ENCODE peak calls at places on chromosomes 2 and 18, in six cellular contexts. F is fibroblast of mammary gland, X is ascending aorta, A is neural progenitor cell, R is cardiac fibroblast, B is Peyer's patch. C is an unnamed sample.

GRCh38 chr2:37466533-37467230 is 122.3 kb downstream of the QPCT start:
- DNase-seq in A (no peak), X (no peak), F (peak; percentile 11), B (no peak), R (peak; percentile 25), C (no peak)

GRCh38 chr18:32018331-32019250 is at the start of gene RNF125:
- DNase-seq in F (peak; percentile 89), R (peak; percentile 72), X (peak; percentile 84), B (peak; percentile 90), A (peak; percentile 96), C (peak; percentile 73)

GRCh38 chr18:63725682-63726480 is 23.1 kb downstream of the SERPINB11 start:
- DNase-seq in F (no peak), R (no peak), X (no peak), B (no peak), A (peak; percentile 49), C (no peak)

GRCh38 chr2:237059155-237059875 is 26.4 kb upstream of the COPS8 start:
- DNase-seq in F (no peak), B (no peak), R (no peak), X (no peak), A (no peak), C (no peak)

GRCh38 chr2:174971868-174972781 is 33.1 kb downstream of the CHN1 start:
- DNase-seq in B (no peak), F (peak; percentile 60), R (peak; percentile 81), A (no peak), X (no peak), C (no peak)

GRCh38 chr2:181264436-181264835 is 192.8 kb upstream of the ITGA4 start:
- DNase-seq in R (peak; percentile 10), F (no peak), B (no peak), X (no peak), A (no peak), C (no peak)

GRCh38 chr2:102806250-102806837 is 44.5 kb downstream of the TMEM182 start:
- DNase-seq in X (peak; percentile 69), A (peak; percentile 73), F (peak; percentile 75), R (peak; percentile 78), B (peak; percentile 53), C (no peak)

GRCh38 chr2:239603411-239604356 is 202.9 kb upstream of the HDAC4 start:
- DNase-seq in A (no peak), B (no peak), X (peak; percentile 41), F (no peak), R (no peak), C (no peak)

GRCh38 chr2:223916181-223916900 is 28.8 kb downstream of the WDFY1 start:
- DNase-seq in B (no peak), A (no peak), F (no peak), X (no peak), R (no peak), C (no peak)

GRCh38 chr2:6692061-6692460 is 173.6 kb downstream of the CMPK2 start:
- DNase-seq in F (no peak), X (no peak), B (no peak), R (no peak), A (no peak), C (no peak)

GRCh38 chr2:101518470-101519172 is 43.7 kb upstream of the RFX8 start:
- DNase-seq in A (peak; percentile 61), R (peak; percentile 74), B (peak; percentile 55), F (peak; percentile 70), X (no peak), C (no peak)
- H3K4me3 ChIP-seq in A (no peak overlapping the region), R (no peak overlapping the region), B (no peak overlapping the region), F (peak overlapping the region; percentile 6), X (no peak overlapping the region), C (no peak overlapping the region)

GRCh38 chr2:64617631-64618151 is 36.0 kb downstream of the SERTAD2 start:
- DNase-seq in X (no peak), R (no peak), B (no peak), F (no peak), A (peak; percentile 95), C (no peak)

GRCh38 chr2:64613276-64613675 is 40.4 kb downstream of the SERTAD2 start:
- DNase-seq in A (no peak), B (no peak), R (peak; percentile 63), X (peak; percentile 28), F (peak; percentile 77), C (no peak)

GRCh38 chr2:64612575-64613195 is 41.0 kb downstream of the SERTAD2 start:
- DNase-seq in R (no peak), A (no peak), F (no peak), B (no peak), X (peak; percentile 60), C (no peak)

GRCh38 chr2:64615206-64615763 is 38.4 kb downstream of the SERTAD2 start:
- DNase-seq in B (no peak), R (no peak), X (peak; percentile 47), F (no peak), A (no peak), C (no peak)

GRCh38 chr2:64615844-64616536 is 37.7 kb downstream of the SERTAD2 start:
- DNase-seq in B (no peak), X (peak; percentile 51), R (no peak), F (no peak), A (no peak), C (no peak)
- TF ChIP-seq CTCF in B (no peak), X (no peak), R (no peak), F (no peak), A (no peak), C (no peak)

DNA sequence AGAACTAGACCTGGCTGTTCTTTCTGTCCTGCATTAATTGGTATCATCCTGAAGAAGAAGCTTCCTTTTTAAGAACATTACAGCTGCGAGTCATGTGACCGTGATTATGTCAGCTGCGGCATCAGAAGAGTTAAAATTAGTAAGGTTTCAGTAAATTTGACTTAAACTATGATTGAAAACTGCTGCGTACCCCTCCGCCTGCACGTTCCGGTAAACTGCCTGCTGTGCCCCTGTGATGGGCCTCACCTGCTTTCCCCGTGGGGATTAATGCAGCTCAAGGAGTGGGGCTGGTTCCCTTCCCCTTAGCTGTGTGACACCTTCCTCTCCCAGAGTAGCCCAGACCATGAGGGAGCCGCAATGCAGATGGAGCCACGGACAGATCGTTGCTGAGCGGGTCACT is 36.1 kb upstream of the MYO3B start:
- DNase-seq in F (no peak), X (no peak), A (no peak), B (no peak), R (no peak), C (no peak)
- H3K4me3 ChIP-seq in F (no peak overlapping the region), X (no peak overlapping the region), A (no peak overlapping the region), B (no peak overlapping the region), R (no peak overlapping the region), C (no peak overlapping the region)

DNA sequence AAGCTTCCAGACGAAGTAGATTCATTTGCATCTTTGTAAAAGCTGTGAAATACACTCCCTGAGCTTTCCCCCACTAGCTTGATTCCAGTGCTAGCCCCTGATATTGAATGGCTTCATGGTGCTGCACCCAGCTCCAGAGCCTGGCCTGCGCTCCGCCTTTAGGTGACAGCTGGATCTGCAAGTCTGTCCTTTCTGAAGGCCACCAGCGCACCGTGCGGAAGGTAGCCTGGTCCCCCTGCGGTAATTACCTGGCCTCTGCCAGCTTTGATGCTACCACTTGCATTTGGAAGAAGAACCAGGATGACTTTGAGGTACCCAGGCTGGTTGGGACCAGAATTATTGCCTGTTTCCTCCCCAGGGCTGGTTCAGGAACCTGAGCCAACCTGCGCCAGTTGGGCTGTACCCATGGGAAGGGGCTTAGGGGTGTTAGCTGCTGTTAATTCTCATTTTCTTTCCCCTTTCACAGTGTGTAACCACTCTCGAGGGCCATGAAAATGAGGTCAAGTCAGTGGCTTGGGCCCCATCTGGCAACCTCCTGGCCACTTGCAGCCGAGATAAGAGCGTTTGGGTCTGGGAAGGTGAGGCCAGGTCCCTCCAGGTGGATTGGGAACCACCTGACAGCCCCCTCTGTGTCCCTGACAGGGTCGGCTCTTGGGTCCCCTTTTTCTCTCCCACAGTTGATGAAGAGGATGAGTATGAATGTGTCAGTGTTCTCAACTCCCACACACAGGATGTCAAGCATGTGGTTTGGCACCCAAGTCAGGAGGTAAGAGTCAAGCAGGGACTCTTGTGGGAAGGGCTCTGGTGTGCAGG is 1.3 kb downstream of the CIAO1 start:
- DNase-seq in F (peak; percentile 72), X (no peak), A (peak; percentile 62), R (peak; percentile 36), B (peak; percentile 65), C (no peak)
- TF ChIP-seq CTCF in F (peak; percentile 46), X (no peak), A (peak; percentile 49), R (peak; percentile 35), B (no peak), C (peak; percentile 38)

GRCh38 chr2:118852605-118853128 is 5.2 kb upstream of the EN1 start:
- DNase-seq in R (no peak), F (no peak), A (peak; percentile 67), B (no peak), X (peak; percentile 34), C (no peak)
- H3K4me3 ChIP-seq in R (no peak overlapping the region), F (peak overlapping the region; percentile 39), A (no peak overlapping the region), B (no peak overlapping the region), X (no peak overlapping the region), C (no peak overlapping the region)

DNA sequence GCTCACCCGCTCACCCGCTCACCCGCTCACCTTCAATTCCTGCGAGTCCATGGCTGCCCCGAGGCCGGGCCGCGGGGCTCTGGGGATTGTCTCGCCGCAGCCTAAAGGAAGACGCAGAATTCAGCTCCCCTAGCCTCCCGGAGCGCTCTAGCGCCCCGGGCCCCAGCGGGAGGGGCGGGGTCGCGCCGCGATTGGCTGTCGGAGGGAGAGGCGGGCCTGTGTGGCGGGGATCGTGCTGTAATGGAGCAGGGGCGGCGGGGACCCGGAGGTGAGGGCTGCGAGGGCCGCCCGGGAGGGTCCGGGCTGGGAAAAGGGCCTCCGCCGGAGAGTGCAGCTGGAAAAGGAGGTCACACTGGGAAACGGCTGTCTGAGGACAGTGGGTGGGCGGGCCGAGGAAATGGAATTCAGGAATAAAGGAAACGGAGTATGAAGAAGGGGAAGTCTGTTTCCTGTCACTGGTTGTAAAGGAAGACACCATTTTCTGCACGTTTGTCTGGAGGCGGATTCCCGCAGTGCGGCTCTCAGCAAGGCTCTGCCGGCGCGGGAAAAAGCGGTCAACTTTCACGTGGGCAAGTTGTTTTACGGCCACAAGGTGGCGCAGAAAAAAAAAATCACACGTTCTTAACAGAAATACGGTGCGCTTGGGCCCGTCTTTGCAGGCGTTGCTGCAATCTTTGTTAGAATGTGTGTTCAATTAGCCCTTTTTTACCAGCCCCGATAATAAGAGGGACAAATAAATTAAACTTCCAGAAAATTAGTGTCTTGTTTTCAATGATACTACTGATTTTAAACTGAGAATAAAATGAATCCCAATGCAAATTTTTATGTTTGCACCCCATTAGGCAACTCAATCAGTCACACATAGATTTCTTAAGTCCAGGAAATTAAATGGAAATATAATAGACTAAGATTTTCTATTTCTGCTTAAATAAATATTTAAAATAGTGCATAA is at the start of gene TTC21B:
- DNase-seq in R (peak; percentile 97), B (peak; percentile 97), X (peak; percentile 97), A (peak; percentile 96), F (peak; percentile 94), C (peak; percentile 95)
- TF ChIP-seq CTCF in R (peak; percentile 64), B (peak; percentile 74), X (peak; percentile 78), A (peak; percentile 87), F (peak; percentile 59), C (peak; percentile 82)

DNA sequence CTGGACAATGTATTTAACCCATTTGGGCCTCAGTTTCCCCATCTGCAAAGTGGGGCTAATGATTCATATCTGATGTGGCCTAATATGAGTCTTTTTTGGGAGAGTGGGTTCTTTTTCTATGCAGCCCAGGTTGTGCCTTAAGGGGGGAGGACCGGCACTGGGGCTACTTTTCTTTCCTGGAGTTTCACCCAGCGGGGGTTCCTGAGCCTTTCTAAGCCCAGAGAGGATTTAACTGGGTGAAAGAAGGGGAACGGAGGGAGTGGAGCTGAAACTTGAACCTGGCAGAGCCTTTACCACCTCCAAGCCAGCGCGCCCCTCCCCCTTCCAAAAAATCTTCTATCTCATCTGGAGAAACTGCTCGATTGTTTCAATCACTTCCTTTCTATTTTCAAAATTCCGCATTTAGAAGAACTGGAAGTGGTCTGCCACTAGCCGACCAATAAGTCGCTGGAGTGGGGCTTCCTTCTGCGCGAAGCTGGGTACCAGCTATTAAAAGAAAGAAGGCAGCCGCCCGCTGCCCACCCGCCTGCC is 205.0 kb upstream of the SMAD2 start:
- DNase-seq in F (no peak), A (no peak), B (no peak), X (no peak), R (no peak), C (no peak)
- H3K4me3 ChIP-seq in F (no peak overlapping the region), A (peak overlapping the region; percentile 56), B (peak overlapping the region; percentile 63), X (peak overlapping the region; percentile 62), R (peak overlapping the region; percentile 35), C (no peak overlapping the region)

C was measured in RWPE2.